ENCODE peak calls at places on chromosome 15, in ten cellular contexts. Q is MM.1S, Y is right cardiac atrium, C is uterus, W is heart left ventricle, S is tibial nerve, R is lower lobe of right lung, N is neuronal stem cell, E is fibroblast of lung, Z is caudate nucleus. X is an unnamed sample.

GRCh38 chr15:85518979-85519761 is 138.8 kb downstream of the AKAP13 start:
- DNase-seq in Q (no peak), Y (no peak), C (no peak), W (no peak), S (no peak), R (no peak), N (no peak), E (no peak), Z (no peak), X (no peak)

GRCh38 chr15:58229297-58229768 is 91.2 kb downstream of the AQP9 start:
- DNase-seq in Q (no peak), Y (no peak), C (no peak), W (no peak), S (no peak), R (no peak), N (no peak), E (peak), Z (no peak), X (no peak)

GRCh38 chr15:92006186-92007028 is 152.9 kb downstream of the SLCO3A1 start:
- DNase-seq in Q (no peak), Y (no peak), C (no peak), W (no peak), S (no peak), R (no peak), N (no peak), E (no peak), Z (no peak), X (no peak)

GRCh38 chr15:39788800-39789565 is 6.3 kb upstream of the FSIP1 start:
- DNase-seq in Q (no peak), Y (no peak), C (no peak), W (no peak), S (no peak), R (no peak), N (no peak), E (no peak), Z (no peak), X (no peak)

GRCh38 chr15:93043621-93044300 is 45.2 kb downstream of the RGMA start:
- DNase-seq in Q (no peak), Y (no peak), C (no peak), W (no peak), S (no peak), R (peak), N (no peak), E (no peak), Z (no peak), X (no peak)

GRCh38 chr15:70817266-70817665 is 36.7 kb downstream of the LARP6 start:
- DNase-seq in Q (no peak), Y (no peak), C (no peak), W (no peak), S (no peak), R (no peak), N (no peak), E (no peak), Z (no peak), X (no peak)

GRCh38 chr15:71362987-71363968 is 248.0 kb downstream of the THSD4 start:
- DNase-seq in Q (no peak), Y (no peak), C (no peak), W (no peak), S (no peak), R (no peak), N (no peak), E (no peak), Z (no peak), X (no peak)

GRCh38 chr15:78429477-78429876 is 8.5 kb upstream of the IREB2 start:
- DNase-seq in Q (no peak), Y (no peak), C (no peak), W (no peak), S (no peak), R (no peak), N (no peak), E (no peak), Z (no peak), X (peak)

GRCh38 chr15:34436126-34436955 is 1.3 kb downstream of the GOLGA8A start:
- DNase-seq in Q (peak), Y (peak), C (no peak), W (no peak), S (no peak), R (no peak), N (no peak), E (peak), Z (no peak), X (no peak)

GRCh38 chr15:62969442-62970089 is 73.0 kb upstream of the TPM1 start:
- DNase-seq in Q (no peak), Y (no peak), C (no peak), W (no peak), S (no peak), R (no peak), N (no peak), E (no peak), Z (no peak), X (no peak)

GRCh38 chr15:73751896-73752816 is 995 bp downstream of the INSYN1 start:
- DNase-seq in Q (no peak), Y (no peak), C (no peak), W (no peak), S (no peak), R (no peak), N (no peak), E (peak), Z (no peak), X (no peak)

GRCh38 chr15:84883916-84884781 is at the start of gene SLC28A1:
- DNase-seq in Q (no peak), Y (peak), C (no peak), W (no peak), S (no peak), R (no peak), N (no peak), E (no peak), Z (no peak), X (no peak)

GRCh38 chr15:69080203-69080957 is 65.9 kb downstream of the NOX5 start:
- DNase-seq in Q (no peak), Y (no peak), C (no peak), W (no peak), S (no peak), R (no peak), N (no peak), E (peak), Z (no peak), X (no peak)
- H3K27ac ChIP-seq in Q (no peak), Y (peak), C (no peak), W (peak), S (no peak), R (no peak), N (no peak), E (no peak), Z (no peak), X (no peak)

GRCh38 chr15:76057332-76058000 is 2.3 kb upstream of the TMEM266 start:
- DNase-seq in Q (peak), Y (no peak), C (no peak), W (no peak), S (peak), R (no peak), N (peak), E (peak), Z (no peak), X (no peak)
- H3K27ac ChIP-seq in Q (peak), Y (no peak), C (no peak), W (no peak), S (no peak), R (no peak), N (no peak), E (no peak), Z (no peak), X (no peak)

DNA sequence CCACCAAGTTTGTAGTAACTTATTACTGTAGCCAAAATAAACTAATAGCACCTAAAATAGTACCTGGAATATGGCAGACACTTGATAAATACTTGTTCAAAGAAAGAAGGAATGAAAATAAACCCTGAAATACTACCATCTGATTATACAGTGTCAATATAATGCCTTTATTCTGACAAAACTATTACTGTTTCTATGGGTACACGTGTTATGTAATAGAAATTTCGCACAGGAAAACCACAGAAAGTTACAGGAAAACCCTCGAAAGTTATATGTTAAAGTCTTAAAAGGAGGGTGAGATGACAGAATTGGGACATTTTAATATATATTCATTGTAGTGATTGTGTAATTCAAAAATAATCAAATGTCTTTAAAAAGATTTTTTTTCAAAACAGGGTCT is 28.8 kb downstream of the ETFA start:
- DNase-seq in Q (no peak), Y (no peak), C (no peak), W (no peak), S (no peak), R (no peak), N (no peak), E (no peak), Z (no peak), X (no peak)
- H3K27ac ChIP-seq in Q (no peak), Y (no peak), C (no peak), W (no peak), S (no peak), R (no peak), N (no peak), E (no peak), Z (no peak), X (no peak)

GRCh38 chr15:45377630-45378148 is 655 bp downstream of the GATM start:
- DNase-seq in Q (no peak), Y (peak), C (peak), W (peak), S (peak), R (no peak), N (peak), E (no peak), Z (peak), X (peak)
- H3K27ac ChIP-seq in Q (peak), Y (peak), C (peak), W (peak), S (peak), R (peak), N (no peak), E (no peak), Z (peak), X (peak)

DNA sequence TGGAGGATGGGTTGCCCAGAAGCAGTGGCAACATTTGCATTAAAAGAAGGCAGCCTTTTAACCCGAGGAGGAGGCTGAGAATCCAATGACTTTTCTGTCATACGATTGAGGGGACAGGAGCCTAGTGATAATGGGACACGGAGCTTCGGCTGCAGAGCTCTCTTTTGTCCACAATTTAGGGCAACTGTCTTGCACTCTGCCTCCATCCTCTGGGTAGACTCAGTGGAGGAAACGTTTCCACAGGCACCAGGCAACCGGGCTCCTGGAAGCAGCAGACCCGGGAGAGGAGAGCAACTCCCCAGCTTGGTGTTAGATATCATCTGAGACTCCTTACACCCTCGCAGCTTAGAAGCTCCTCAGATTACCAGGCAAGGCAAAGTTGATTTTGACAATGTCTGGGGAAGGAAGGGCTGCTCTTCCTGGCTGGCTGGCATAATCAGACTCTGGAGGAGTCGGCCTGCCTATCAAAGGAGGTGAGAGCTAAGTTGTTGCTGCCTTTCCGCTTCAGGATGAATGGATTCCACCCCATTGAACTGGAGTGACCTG is 43.5 kb upstream of the RNU6-1 start:
- DNase-seq in Q (no peak), Y (peak), C (no peak), W (no peak), S (no peak), R (no peak), N (no peak), E (no peak), Z (no peak), X (no peak)
- H3K27ac ChIP-seq in Q (no peak), Y (no peak), C (peak), W (no peak), S (peak), R (peak), N (no peak), E (no peak), Z (no peak), X (no peak)

GRCh38 chr15:66017009-66017408 is 147.7 kb downstream of the RAB11A start:
- DNase-seq in Q (no peak), Y (no peak), C (no peak), W (no peak), S (no peak), R (no peak), N (no peak), E (no peak), Z (no peak), X (no peak)
- H3K27ac ChIP-seq in Q (no peak), Y (no peak), C (no peak), W (no peak), S (no peak), R (no peak), N (no peak), E (no peak), Z (no peak), X (no peak)